ENCODE peak calls at places on chromosomes 3 and 15, in seven cellular contexts. X, Z, C, R, W, G and P are unnamed samples.

GRCh38 chr15:101489236-101489632 is 273 bp downstream of the PCSK6 start:
- DNase-seq in G (no peak), W (peak; percentile 84), R (peak; percentile 78), C (peak; percentile 39), Z (no peak), X (no peak), P (peak; percentile 67)

GRCh38 chr15:98483575-98484130 is 164.7 kb upstream of the IGF1R start:
- DNase-seq in G (no peak), Z (no peak), X (no peak), W (no peak), R (no peak), C (no peak), P (no peak)

GRCh38 chr15:91853968-91854943 is 748 bp downstream of the SLCO3A1 start:
- DNase-seq in C (peak; percentile 51), G (no peak), X (peak; percentile 43), Z (peak; percentile 74), R (no peak), W (peak; percentile 80), P (peak; percentile 39)

GRCh38 chr15:31264534-31265089 is 62.0 kb upstream of the KLF13 start:
- DNase-seq in C (no peak), G (peak; percentile 31), X (no peak), Z (no peak), R (no peak), W (no peak), P (no peak)

GRCh38 chr15:63362873-63363272 is 18.8 kb downstream of the CA12 start:
- DNase-seq in Z (no peak), W (no peak), R (no peak), G (no peak), X (no peak), C (no peak), P (no peak)

GRCh38 chr15:93826798-93827197 is 404.6 kb upstream of the MCTP2 start:
- DNase-seq in X (no peak), Z (no peak), C (no peak), G (no peak), W (peak; percentile 72), R (no peak), P (peak; percentile 54)

GRCh38 chr3:54905936-54906335 is 21.9 kb downstream of the LRTM1 start:
- DNase-seq in W (no peak), R (no peak), X (no peak), Z (no peak), G (no peak), C (no peak), P (no peak)

GRCh38 chr15:45604321-45604720 is 17.1 kb downstream of the BLOC1S6 start:
- DNase-seq in W (no peak), X (no peak), Z (no peak), G (no peak), C (no peak), R (no peak), P (no peak)

GRCh38 chr3:72738752-72739520 is 109.3 kb downstream of the SHQ1 start:
- DNase-seq in G (peak; percentile 63), X (peak; percentile 53), C (peak; percentile 48), W (peak; percentile 72), R (peak; percentile 33), Z (peak; percentile 66), P (peak; percentile 33)

GRCh38 chr15:40427188-40427587 is 13.6 kb upstream of the BAHD1 start:
- DNase-seq in R (no peak), G (no peak), C (no peak), W (no peak), Z (no peak), X (no peak), P (no peak)

GRCh38 chr3:195823998-195824397 is 12.3 kb upstream of the MUC4 start:
- DNase-seq in W (no peak), C (peak; percentile 36), Z (no peak), G (peak; percentile 73), R (no peak), X (no peak), P (peak; percentile 45)

GRCh38 chr3:126126292-126126691 is 42.4 kb upstream of the SLC41A3 start:
- DNase-seq in X (no peak), R (no peak), C (no peak), Z (no peak), W (no peak), G (no peak), P (no peak)

GRCh38 chr15:80106051-80106450 is 46.6 kb downstream of the ZFAND6 start:
- DNase-seq in R (no peak), Z (no peak), C (no peak), X (no peak), G (no peak), W (no peak), P (peak; percentile 45)

GRCh38 chr3:50675179-50676030 is 678 bp downstream of the DOCK3 start:
- DNase-seq in G (no peak), Z (no peak), R (no peak), X (peak; percentile 78), W (peak; percentile 75), C (peak; percentile 21), P (no peak)

GRCh38 chr3:62416109-62416508 is 42.8 kb upstream of the FEZF2 start:
- DNase-seq in C (no peak), R (no peak), W (no peak), G (no peak), X (no peak), Z (no peak), P (no peak)

GRCh38 chr15:43316007-43316968 is 14.1 kb downstream of the LCMT2 start:
- DNase-seq in C (peak; percentile 77), X (no peak), R (no peak), Z (no peak), G (no peak), W (no peak), P (no peak)

GRCh38 chr3:70064194-70064787 is 64.8 kb downstream of the SAMMSON start:
- DNase-seq in W (no peak), Z (peak; percentile 15), G (no peak), X (no peak), C (peak; percentile 30), R (peak; percentile 33), P (peak; percentile 47)

GRCh38 chr3:67790043-67790442 is 135.6 kb upstream of the SUCLG2 start:
- DNase-seq in X (no peak), R (no peak), G (no peak), W (peak; percentile 56), Z (peak; percentile 45), C (peak; percentile 29), P (peak; percentile 56)

GRCh38 chr3:25604107-25604805 is 60.5 kb downstream of the TOP2B start:
- DNase-seq in Z (peak; percentile 37), G (no peak), W (no peak), C (peak; percentile 74), X (no peak), R (no peak), P (peak; percentile 54)

GRCh38 chr15:75171408-75171807 is 30.3 kb upstream of the C15orf39 start:
- DNase-seq in Z (peak; percentile 70), G (no peak), W (no peak), C (peak; percentile 87), X (no peak), R (no peak), P (peak; percentile 49)

GRCh38 chr3:140011611-140012277 is 76.8 kb downstream of the CLSTN2 start:
- DNase-seq in C (no peak), Z (no peak), R (no peak), G (no peak), X (no peak), W (no peak), P (no peak)

GRCh38 chr15:57138260-57138895 is 219.9 kb downstream of the TCF12 start:
- DNase-seq in G (no peak), C (peak; percentile 65), Z (peak; percentile 32), W (no peak), X (peak; percentile 19), R (peak; percentile 47), P (peak; percentile 79)

GRCh38 chr3:127691974-127692373 is 19.2 kb downstream of the ABTB1 start:
- DNase-seq in X (no peak), G (no peak), C (no peak), R (no peak), Z (no peak), W (peak; percentile 6), P (no peak)

GRCh38 chr15:60002528-60003218 is 1.4 kb upstream of the FOXB1 start:
- DNase-seq in G (no peak), Z (no peak), X (no peak), R (no peak), C (no peak), W (no peak), P (no peak)

GRCh38 chr3:63354160-63354559 is 76.1 kb downstream of the SYNPR start:
- DNase-seq in R (no peak), Z (no peak), W (no peak), G (no peak), C (peak; percentile 33), X (no peak), P (peak; percentile 7)

GRCh38 chr3:23968467-23969184 is 23.5 kb downstream of the NR1D2 start:
- DNase-seq in Z (no peak), R (no peak), G (no peak), C (peak; percentile 47), X (no peak), W (peak; percentile 49), P (peak; percentile 81)

GRCh38 chr3:128878556-128879124 is 780 bp upstream of the ACAD9 start:
- DNase-seq in X (no peak), G (no peak), Z (peak; percentile 68), W (no peak), R (peak; percentile 44), C (peak; percentile 78), P (peak; percentile 72)

GRCh38 chr3:16311960-16312451 is 47.0 kb downstream of the OXNAD1 start:
- DNase-seq in X (no peak), G (no peak), C (no peak), R (no peak), W (peak; percentile 70), Z (no peak), P (peak; percentile 80)

GRCh38 chr3:106534206-106534605 is 665.4 kb upstream of the CBLB start:
- DNase-seq in C (peak; percentile 73), R (no peak), Z (no peak), W (peak; percentile 21), G (no peak), X (no peak), P (peak; percentile 74)

GRCh38 chr3:120350431-120350941 is 1.3 kb upstream of the LRRC58 start:
- DNase-seq in Z (peak; percentile 55), X (no peak), W (peak; percentile 73), C (peak; percentile 69), R (peak; percentile 52), G (no peak), P (peak; percentile 57)

GRCh38 chr3:3179407-3180094 is at the start of gene CRBN:
- DNase-seq in C (peak; percentile 86), X (peak; percentile 79), W (peak; percentile 95), R (peak; percentile 87), Z (peak; percentile 97), G (peak; percentile 83), P (peak; percentile 87)

GRCh38 chr3:88188436-88188835 is 38.7 kb downstream of the C3orf38 start:
- DNase-seq in X (no peak), Z (peak; percentile 5), W (peak; percentile 55), G (no peak), C (no peak), R (no peak), P (no peak)

GRCh38 chr15:84915011-84915958 is 30.8 kb downstream of the SLC28A1 start:
- DNase-seq in X (no peak), C (peak; percentile 98), R (peak; percentile 40), W (peak; percentile 89), G (peak; percentile 91), Z (peak; percentile 61), P (peak; percentile 95)

GRCh38 chr3:149023951-149024350 is 32.6 kb downstream of the GYG1 start:
- DNase-seq in W (no peak), Z (no peak), X (no peak), R (no peak), C (peak; percentile 5), G (no peak), P (peak; percentile 28)

GRCh38 chr3:79983063-79983561 is 215.3 kb upstream of the ROBO1 start:
- DNase-seq in W (no peak), X (no peak), G (no peak), R (no peak), Z (no peak), C (no peak), P (no peak)

GRCh38 chr3:56890448-56891083 is 88.8 kb upstream of the ARHGEF3 start:
- DNase-seq in G (no peak), W (no peak), R (no peak), X (no peak), Z (no peak), C (no peak), P (no peak)

GRCh38 chr3:143249014-143249413 is 129.4 kb downstream of the CHST2 start:
- DNase-seq in R (no peak), X (no peak), W (no peak), G (no peak), C (peak; percentile 9), Z (no peak), P (peak; percentile 78)

GRCh38 chr3:181369637-181370036 is 342.1 kb upstream of the SOX2 start:
- DNase-seq in R (no peak), X (no peak), C (no peak), W (no peak), G (no peak), Z (no peak), P (no peak)